ENCODE peak calls at places on chromosomes 2 and 18, in six cellular contexts. One of them, this sample, is unnamed.

GRCh38 chr2:237978058-237978712 is 11.4 kb downstream of the UBE2F start:
- DNase-seq in activated T-helper 1 cell treated with Interleukin-2 at 50 U/mL for 16 hours: no peak
- DNase-seq in iris pigment epithelial cell: no peak
- DNase-seq in GM12891: no peak
- DNase-seq in bronchial epithelial cell: no peak
- DNase-seq in NCI-H69: no peak
- DNase-seq in this sample: no peak

GRCh38 chr2:82507657-82508056 is 1951.4 kb downstream of the SUCLG1 start:
- DNase-seq in activated T-helper 1 cell treated with Interleukin-2 at 50 U/mL for 16 hours: no peak
- DNase-seq in iris pigment epithelial cell: no peak
- DNase-seq in GM12891: no peak
- DNase-seq in bronchial epithelial cell: no peak
- DNase-seq in NCI-H69: no peak
- DNase-seq in this sample: no peak

GRCh38 chr2:102801098-102801718 is 39.4 kb downstream of the TMEM182 start:
- DNase-seq in activated T-helper 1 cell treated with Interleukin-2 at 50 U/mL for 16 hours: no peak
- DNase-seq in iris pigment epithelial cell: peak
- DNase-seq in GM12891: no peak
- DNase-seq in bronchial epithelial cell: no peak
- DNase-seq in NCI-H69: peak
- DNase-seq in this sample: no peak

GRCh38 chr2:74047152-74047551 is 62.4 kb downstream of the TET3 start:
- DNase-seq in activated T-helper 1 cell treated with Interleukin-2 at 50 U/mL for 16 hours: no peak
- DNase-seq in iris pigment epithelial cell: no peak
- DNase-seq in GM12891: no peak
- DNase-seq in bronchial epithelial cell: no peak
- DNase-seq in NCI-H69: no peak
- DNase-seq in this sample: no peak

GRCh38 chr18:25921677-25922421 is 168.6 kb downstream of the SS18 start:
- DNase-seq in activated T-helper 1 cell treated with Interleukin-2 at 50 U/mL for 16 hours: peak
- DNase-seq in iris pigment epithelial cell: peak
- DNase-seq in GM12891: peak
- DNase-seq in bronchial epithelial cell: peak
- DNase-seq in NCI-H69: peak
- DNase-seq in this sample: peak

GRCh38 chr2:234110219-234110618 is 59.7 kb downstream of the SPP2 start:
- DNase-seq in activated T-helper 1 cell treated with Interleukin-2 at 50 U/mL for 16 hours: no peak
- DNase-seq in iris pigment epithelial cell: no peak
- DNase-seq in GM12891: no peak
- DNase-seq in bronchial epithelial cell: no peak
- DNase-seq in NCI-H69: no peak
- DNase-seq in this sample: no peak

GRCh38 chr2:32882911-32883810 is 63.6 kb upstream of the LTBP1 start:
- DNase-seq in activated T-helper 1 cell treated with Interleukin-2 at 50 U/mL for 16 hours: no peak
- DNase-seq in iris pigment epithelial cell: peak
- DNase-seq in GM12891: no peak
- DNase-seq in bronchial epithelial cell: peak
- DNase-seq in NCI-H69: no peak
- DNase-seq in this sample: no peak

GRCh38 chr18:35215026-35215425 is 25.8 kb upstream of the ZNF397 start:
- DNase-seq in activated T-helper 1 cell treated with Interleukin-2 at 50 U/mL for 16 hours: no peak
- DNase-seq in iris pigment epithelial cell: no peak
- DNase-seq in GM12891: no peak
- DNase-seq in bronchial epithelial cell: no peak
- DNase-seq in NCI-H69: peak
- DNase-seq in this sample: no peak

GRCh38 chr2:30200875-30201274 is 30.5 kb upstream of the LBH start:
- DNase-seq in activated T-helper 1 cell treated with Interleukin-2 at 50 U/mL for 16 hours: no peak
- DNase-seq in iris pigment epithelial cell: no peak
- DNase-seq in GM12891: no peak
- DNase-seq in bronchial epithelial cell: no peak
- DNase-seq in NCI-H69: no peak
- DNase-seq in this sample: no peak

GRCh38 chr2:176174382-176174834 is 14.1 kb upstream of the HOXD1 start:
- DNase-seq in activated T-helper 1 cell treated with Interleukin-2 at 50 U/mL for 16 hours: no peak
- DNase-seq in iris pigment epithelial cell: no peak
- DNase-seq in GM12891: no peak
- DNase-seq in bronchial epithelial cell: no peak
- DNase-seq in NCI-H69: peak
- DNase-seq in this sample: no peak

This sample was measured in CD4-positive, alpha-beta T cell.